ENCODE peak calls at places on chromosomes 3 and 15, in six cellular contexts. Y is GM12878, K is GM23338, H is PC-3, N is GM23248, X is PC-9. B is an unnamed sample.

GRCh38 chr15:59360305-59360704 is 12.4 kb downstream of the MYO1E start:
- DNase-seq in Y (no peak), K (peak; percentile 52), H (no peak), N (peak; percentile 28), X (no peak), B (no peak)

GRCh38 chr15:25862469-25863066 is 559 bp downstream of the ATP10A start:
- DNase-seq in Y (no peak), K (peak; percentile 57), H (peak; percentile 44), N (peak; percentile 62), X (no peak), B (peak; percentile 9)

GRCh38 chr15:83061680-83062079 is 5.4 kb downstream of the BTBD1 start:
- DNase-seq in Y (no peak), K (no peak), H (no peak), N (peak; percentile 50), X (no peak), B (peak; percentile 37)

GRCh38 chr3:88113311-88114162 is 36.2 kb upstream of the C3orf38 start:
- DNase-seq in Y (peak; percentile 35), K (peak; percentile 90), H (peak; percentile 86), N (peak; percentile 74), X (no peak), B (peak; percentile 58)

GRCh38 chr3:64945171-64945684 is 257.4 kb upstream of the ADAMTS9 start:
- DNase-seq in Y (no peak), K (peak; percentile 72), H (no peak), N (no peak), X (no peak), B (no peak)

GRCh38 chr15:46853600-46853999 is 863.7 kb upstream of the SEMA6D start:
- DNase-seq in Y (no peak), K (no peak), H (no peak), N (no peak), X (no peak), B (no peak)

GRCh38 chr3:127771746-127772145 is 50.6 kb downstream of the MGLL start:
- DNase-seq in Y (no peak), K (no peak), H (no peak), N (no peak), X (no peak), B (no peak)

GRCh38 chr3:150372320-150373118 is 35.6 kb upstream of the TSC22D2 start:
- DNase-seq in Y (no peak), K (no peak), H (peak; percentile 86), N (peak; percentile 39), X (no peak), B (no peak)

GRCh38 chr15:71136159-71137137 is 21.2 kb downstream of the THSD4 start:
- DNase-seq in Y (no peak), K (peak; percentile 37), H (peak; percentile 92), N (peak; percentile 75), X (peak; percentile 75), B (peak; percentile 85)

GRCh38 chr3:141710888-141711616 is 27.0 kb upstream of the RNF7 start:
- DNase-seq in Y (no peak), K (no peak), H (peak; percentile 58), N (peak; percentile 93), X (no peak), B (peak; percentile 57)

GRCh38 chr3:79521221-79521848 is 246.5 kb downstream of the ROBO1 start:
- DNase-seq in Y (peak; percentile 5), K (peak; percentile 72), H (peak; percentile 84), N (peak; percentile 50), X (peak; percentile 38), B (peak; percentile 24)

GRCh38 chr15:45674646-45675045 is 39.8 kb downstream of the SQOR start:
- DNase-seq in Y (no peak), K (no peak), H (no peak), N (no peak), X (no peak), B (no peak)

GRCh38 chr3:57079221-57079831 is 18.9 kb downstream of the SPATA12 start:
- DNase-seq in Y (no peak), K (peak; percentile 88), H (peak; percentile 59), N (peak; percentile 60), X (peak; percentile 68), B (peak; percentile 27)

GRCh38 chr3:186258968-186259367 is 103.1 kb downstream of the DGKG start:
- DNase-seq in Y (no peak), K (peak; percentile 40), H (no peak), N (no peak), X (no peak), B (no peak)

GRCh38 chr3:52385157-52385556 is 59.7 kb downstream of the SEMA3G start:
- DNase-seq in Y (no peak), K (peak; percentile 96), H (peak; percentile 63), N (peak; percentile 40), X (peak; percentile 48), B (no peak)

GRCh38 chr15:32861741-32862140 is 143.9 kb downstream of the GREM1 start:
- DNase-seq in Y (no peak), K (peak; percentile 50), H (no peak), N (peak; percentile 88), X (no peak), B (peak; percentile 37)

GRCh38 chr15:71790081-71790480 is 20.3 kb upstream of the NR2E3 start:
- DNase-seq in Y (no peak), K (no peak), H (peak; percentile 88), N (peak; percentile 43), X (peak; percentile 88), B (peak; percentile 78)

GRCh38 chr15:60704129-60704528 is 225.2 kb upstream of the ICE2 start:
- DNase-seq in Y (no peak), K (no peak), H (no peak), N (no peak), X (no peak), B (no peak)

GRCh38 chr3:155076888-155077287 is 3.2 kb upstream of the MME start:
- DNase-seq in Y (no peak), K (no peak), H (peak; percentile 34), N (no peak), X (no peak), B (no peak)

GRCh38 chr15:40291088-40291574 is 8.3 kb upstream of the ANKRD63 start:
- DNase-seq in Y (no peak), K (peak; percentile 85), H (peak; percentile 55), N (peak; percentile 85), X (peak; percentile 54), B (peak; percentile 57)

GRCh38 chr3:27666708-27667107 is 55.4 kb downstream of the EOMES start:
- DNase-seq in Y (no peak), K (peak; percentile 93), H (no peak), N (peak; percentile 90), X (no peak), B (no peak)

GRCh38 chr15:31041610-31042009 is 50.2 kb upstream of the MTMR10 start:
- DNase-seq in Y (no peak), K (no peak), H (no peak), N (no peak), X (no peak), B (no peak)

GRCh38 chr3:58237940-58238681 is 519 bp downstream of the ABHD6 start:
- DNase-seq in Y (no peak), K (peak; percentile 56), H (peak; percentile 43), N (peak; percentile 70), X (peak; percentile 46), B (peak; percentile 7)

GRCh38 chr15:57003418-57003817 is 85.0 kb downstream of the TCF12 start:
- DNase-seq in Y (no peak), K (no peak), H (peak; percentile 72), N (peak; percentile 90), X (no peak), B (peak; percentile 55)

GRCh38 chr3:123372789-123373534 is 75.9 kb downstream of the ADCY5 start:
- DNase-seq in Y (no peak), K (no peak), H (no peak), N (no peak), X (no peak), B (no peak)
- TF ChIP-seq EZH2 in Y (no peak), K (no peak), H (no peak), N (no peak), X (no peak), B (no peak)

DNA sequence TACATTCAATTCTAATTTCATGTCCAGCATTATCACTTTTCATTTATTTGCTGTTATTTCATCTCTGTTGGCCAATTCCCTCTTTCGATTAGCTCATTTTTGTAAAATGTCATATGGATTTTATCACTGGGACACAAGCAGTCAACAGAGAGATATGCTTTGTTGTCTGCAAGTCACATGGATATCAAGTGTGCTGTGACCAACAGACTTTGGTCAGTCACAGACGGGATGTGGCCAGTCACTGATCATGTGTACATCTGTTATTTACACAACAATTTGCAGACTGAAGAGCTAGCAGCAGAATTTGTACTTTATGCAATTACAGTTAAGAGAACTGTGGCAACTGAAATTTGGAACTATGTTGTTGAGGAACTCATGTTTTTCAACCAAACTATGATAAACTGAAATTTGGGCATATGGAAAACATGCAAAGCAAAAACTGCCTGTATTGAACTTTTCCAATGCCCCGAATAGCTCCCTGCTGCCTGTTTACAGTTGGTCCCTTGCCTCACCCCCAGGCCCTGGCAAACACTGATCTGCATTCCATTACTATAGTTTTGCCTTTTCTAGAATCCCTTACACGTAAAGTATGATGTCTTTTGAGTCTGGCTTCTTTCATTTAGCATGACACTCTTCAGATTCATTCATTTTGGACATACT is 104.4 kb downstream of the RPL22L1 start:
- DNase-seq in Y (no peak), K (no peak), H (no peak), N (peak; percentile 52), X (no peak), B (no peak)
- H2AFZ ChIP-seq in Y (no peak overlapping the region), K (peak overlapping the region; percentile 38), H (no peak overlapping the region), N (peak overlapping the region; percentile 37), X (no peak overlapping the region), B (no peak overlapping the region)

DNA sequence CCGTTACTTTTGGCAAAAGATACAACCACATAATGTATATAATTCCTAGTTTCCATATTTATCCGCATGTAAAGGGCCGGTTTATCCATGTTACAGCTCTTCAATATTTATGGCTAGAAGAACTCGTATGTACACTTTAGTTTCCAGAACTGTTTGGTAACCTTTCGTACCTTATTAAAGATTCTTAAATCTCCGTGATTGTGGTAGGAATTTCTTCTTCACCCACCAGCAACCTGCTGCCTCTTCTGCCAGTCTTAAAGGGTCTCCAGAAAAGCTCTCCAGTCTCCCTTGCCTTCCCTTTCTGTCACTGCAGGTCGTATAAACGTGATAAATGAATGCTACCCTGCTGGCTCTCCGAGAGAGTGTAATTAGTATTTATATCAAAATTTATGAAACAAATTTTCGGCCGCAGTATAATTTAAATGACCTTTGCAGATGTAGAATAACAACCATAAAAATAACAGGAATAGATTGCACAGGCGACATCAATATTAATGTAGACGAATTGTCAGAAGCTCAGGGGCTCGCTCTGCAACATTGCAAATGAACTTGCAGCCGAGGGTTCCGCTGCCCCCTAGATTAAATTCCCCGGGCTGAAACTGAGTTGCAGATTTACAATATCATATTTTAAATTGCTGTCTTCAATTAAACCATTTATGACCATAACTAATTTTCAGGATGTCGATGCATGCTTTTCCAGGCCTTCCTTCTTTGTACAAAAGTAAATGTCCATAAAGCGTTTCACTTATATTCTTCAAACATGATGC is 5.4 kb downstream of the ZIC1 start:
- DNase-seq in Y (no peak), K (no peak), H (no peak), N (no peak), X (no peak), B (no peak)
- TF ChIP-seq EZH2 in Y (no peak), K (peak; percentile 88), H (peak; percentile 51), N (no peak), X (no peak), B (no peak)

GRCh38 chr15:49620174-49620573 is 444 bp downstream of the FAM227B start:
- DNase-seq in Y (no peak), K (peak; percentile 5), H (peak; percentile 38), N (peak; percentile 69), X (peak; percentile 52), B (peak; percentile 17)

GRCh38 chr15:49621327-49622210 is 721 bp downstream of the DTWD1 start:
- DNase-seq in Y (no peak), K (peak; percentile 16), H (peak; percentile 2), N (peak; percentile 47), X (no peak), B (peak; percentile 9)

GRCh38 chr15:49619226-49619625 is 1.4 kb downstream of the FAM227B start:
- DNase-seq in Y (no peak), K (no peak), H (no peak), N (no peak), X (no peak), B (no peak)

GRCh38 chr15:49622561-49622960 is 1.7 kb downstream of the DTWD1 start:
- DNase-seq in Y (no peak), K (peak; percentile 14), H (no peak), N (peak; percentile 43), X (no peak), B (no peak)

GRCh38 chr15:49620658-49621326 is at the start of the genes DTWD1 and FAM227B:
- DNase-seq in Y (peak; percentile 89), K (peak; percentile 97), H (peak; percentile 94), N (peak; percentile 99), X (peak; percentile 86), B (peak; percentile 97)
- H2AFZ ChIP-seq in Y (peak within 1 kb of the TSS; percentile 89), K (peak within 1 kb of the TSS; percentile 80), H (peak within 1 kb of the TSS; percentile 97), N (peak within 1 kb of the TSS; percentile 85), X (peak within 1 kb of the TSS; percentile 99), B (peak within 1 kb of the TSS; percentile 86)

B was measured in mammary epithelial cell.